ENCODE peak calls at places on chromosomes 12 and 14, in five cellular contexts. One of them, this sample, is unnamed.

GRCh38 chr12:51661836-51662235 is 70.8 kb downstream of the SCN8A start:
- DNase-seq in cardiac muscle cell: no peak
- DNase-seq in H7: no peak
- DNase-seq in aorta: no peak
- DNase-seq in adrenal gland: no peak
- DNase-seq in this sample: no peak

GRCh38 chr14:20386276-20386855 is 26.9 kb downstream of the TEP1 start:
- DNase-seq in cardiac muscle cell: no peak
- DNase-seq in H7: no peak
- DNase-seq in aorta: no peak
- DNase-seq in adrenal gland: no peak
- DNase-seq in this sample: no peak

GRCh38 chr14:106613256-106613655 is 1086.9 kb downstream of the TMEM121 start:
- DNase-seq in cardiac muscle cell: no peak
- DNase-seq in H7: no peak
- DNase-seq in aorta: no peak
- DNase-seq in adrenal gland: no peak
- DNase-seq in this sample: no peak

GRCh38 chr14:20179218-20179617 is 11.5 kb upstream of the OR11G2 start:
- DNase-seq in cardiac muscle cell: no peak
- DNase-seq in H7: no peak
- DNase-seq in aorta: peak
- DNase-seq in adrenal gland: peak
- DNase-seq in this sample: peak

GRCh38 chr14:80522936-80523335 is 311.6 kb upstream of the DIO2 start:
- DNase-seq in cardiac muscle cell: no peak
- DNase-seq in H7: no peak
- DNase-seq in aorta: no peak
- DNase-seq in adrenal gland: no peak
- DNase-seq in this sample: no peak

GRCh38 chr14:105605501-105606304 is 79.3 kb downstream of the TMEM121 start:
- DNase-seq in cardiac muscle cell: no peak
- DNase-seq in H7: no peak
- DNase-seq in aorta: peak
- DNase-seq in adrenal gland: no peak
- DNase-seq in this sample: no peak

GRCh38 chr12:116969615-116970575 is 59.1 kb downstream of the FBXW8 start:
- DNase-seq in cardiac muscle cell: no peak
- DNase-seq in H7: no peak
- DNase-seq in aorta: no peak
- DNase-seq in adrenal gland: peak
- DNase-seq in this sample: no peak

GRCh38 chr12:76337583-76337982 is 10.6 kb downstream of the BBS10 start:
- DNase-seq in cardiac muscle cell: no peak
- DNase-seq in H7: no peak
- DNase-seq in aorta: no peak
- DNase-seq in adrenal gland: no peak
- DNase-seq in this sample: no peak

GRCh38 chr12:110540048-110540447 is 37.9 kb downstream of the RAD9B start:
- DNase-seq in cardiac muscle cell: no peak
- DNase-seq in H7: no peak
- DNase-seq in aorta: no peak
- DNase-seq in adrenal gland: no peak
- DNase-seq in this sample: no peak

GRCh38 chr12:47277972-47278448 is 198.3 kb upstream of the AMIGO2 start:
- DNase-seq in cardiac muscle cell: no peak
- DNase-seq in H7: no peak
- DNase-seq in aorta: no peak
- DNase-seq in adrenal gland: no peak
- DNase-seq in this sample: no peak

GRCh38 chr12:82781288-82782078 is 94.8 kb downstream of the TMTC2 start:
- DNase-seq in cardiac muscle cell: no peak
- DNase-seq in H7: peak
- DNase-seq in aorta: no peak
- DNase-seq in adrenal gland: no peak
- DNase-seq in this sample: no peak

GRCh38 chr12:111439657-111440151 is 34.0 kb downstream of the SH2B3 start:
- DNase-seq in cardiac muscle cell: no peak
- DNase-seq in H7: peak
- DNase-seq in aorta: no peak
- DNase-seq in adrenal gland: no peak
- DNase-seq in this sample: no peak

GRCh38 chr14:65115615-65116014 is 13.3 kb upstream of the MAX start:
- DNase-seq in cardiac muscle cell: no peak
- DNase-seq in H7: no peak
- DNase-seq in aorta: no peak
- DNase-seq in adrenal gland: no peak
- DNase-seq in this sample: no peak

GRCh38 chr12:57586128-57586527 is 4.9 kb upstream of the PIP4K2C start:
- DNase-seq in cardiac muscle cell: no peak
- DNase-seq in H7: no peak
- DNase-seq in aorta: no peak
- DNase-seq in adrenal gland: no peak
- DNase-seq in this sample: no peak

GRCh38 chr12:70719672-70720420 is 82.6 kb upstream of the PTPRB start:
- DNase-seq in cardiac muscle cell: peak
- DNase-seq in H7: peak
- DNase-seq in aorta: peak
- DNase-seq in adrenal gland: peak
- DNase-seq in this sample: no peak

GRCh38 chr14:74514471-74514932 is 20.9 kb downstream of the ISCA2 start:
- DNase-seq in cardiac muscle cell: no peak
- DNase-seq in H7: peak
- DNase-seq in aorta: peak
- DNase-seq in adrenal gland: peak
- DNase-seq in this sample: peak

GRCh38 chr12:68018315-68018714 is 29.1 kb downstream of the IFNG-AS1 start:
- DNase-seq in cardiac muscle cell: no peak
- DNase-seq in H7: no peak
- DNase-seq in aorta: no peak
- DNase-seq in adrenal gland: no peak
- DNase-seq in this sample: no peak

GRCh38 chr14:96098999-96099335 is 59.8 kb downstream of the C14orf132 start:
- DNase-seq in cardiac muscle cell: no peak
- DNase-seq in H7: no peak
- DNase-seq in aorta: no peak
- DNase-seq in adrenal gland: no peak
- DNase-seq in this sample: no peak

GRCh38 chr14:71142375-71143038 is 235.2 kb downstream of the PCNX1 start:
- DNase-seq in cardiac muscle cell: no peak
- DNase-seq in H7: no peak
- DNase-seq in aorta: no peak
- DNase-seq in adrenal gland: no peak
- DNase-seq in this sample: no peak

GRCh38 chr12:26255893-26256645 is 60.7 kb downstream of the SSPN start:
- DNase-seq in cardiac muscle cell: no peak
- DNase-seq in H7: no peak
- DNase-seq in aorta: no peak
- DNase-seq in adrenal gland: no peak
- DNase-seq in this sample: no peak

GRCh38 chr12:26630546-26631027 is 202.4 kb downstream of the ITPR2 start:
- DNase-seq in cardiac muscle cell: no peak
- DNase-seq in H7: no peak
- DNase-seq in aorta: peak
- DNase-seq in adrenal gland: peak
- DNase-seq in this sample: no peak

GRCh38 chr14:54343276-54344121 is 53.3 kb upstream of the CDKN3 start:
- DNase-seq in cardiac muscle cell: no peak
- DNase-seq in H7: no peak
- DNase-seq in aorta: no peak
- DNase-seq in adrenal gland: no peak
- DNase-seq in this sample: no peak

GRCh38 chr12:24469089-24469488 is 479.8 kb downstream of the BCAT1 start:
- DNase-seq in cardiac muscle cell: no peak
- DNase-seq in H7: no peak
- DNase-seq in aorta: no peak
- DNase-seq in adrenal gland: no peak
- DNase-seq in this sample: no peak

GRCh38 chr14:61480704-61481285 is 159.4 kb downstream of the PRKCH start:
- DNase-seq in cardiac muscle cell: peak
- DNase-seq in H7: no peak
- DNase-seq in aorta: no peak
- DNase-seq in adrenal gland: no peak
- DNase-seq in this sample: no peak

GRCh38 chr12:108939594-108939993 is 59.7 kb downstream of the DAO start:
- DNase-seq in cardiac muscle cell: peak
- DNase-seq in H7: peak
- DNase-seq in aorta: no peak
- DNase-seq in adrenal gland: no peak
- DNase-seq in this sample: no peak

GRCh38 chr12:53688134-53688533 is 12.3 kb upstream of the ATP5MC2 start:
- DNase-seq in cardiac muscle cell: no peak
- DNase-seq in H7: no peak
- DNase-seq in aorta: no peak
- DNase-seq in adrenal gland: no peak
- DNase-seq in this sample: no peak

GRCh38 chr12:25553083-25553482 is at the start of gene LMNTD1:
- DNase-seq in cardiac muscle cell: no peak
- DNase-seq in H7: no peak
- DNase-seq in aorta: no peak
- DNase-seq in adrenal gland: no peak
- DNase-seq in this sample: no peak

GRCh38 chr14:98082833-98083232 is 1189.2 kb downstream of the BCL11B start:
- DNase-seq in cardiac muscle cell: no peak
- DNase-seq in H7: no peak
- DNase-seq in aorta: no peak
- DNase-seq in adrenal gland: no peak
- DNase-seq in this sample: no peak

This sample was measured in transverse colon.